ENCODE peak calls at places on chromosomes 5 and 9, in eight cellular contexts. W is activated CD8-positive, alpha-beta memory T cell treated with anti-CD3 and anti-CD28 coated beads for 24 hours; C is fibroblast of the conjunctiva; M is NCI-H510A treated with DMSO at 0.1 percent for 48 hours; X is upper lobe of right lung; Y is posterior cingulate gyrus; T is fibroblast of lung; S is astrocyte. P is an unnamed sample.

GRCh38 chr5:159971931-159972461 is 36.9 kb upstream of the TTC1 start:
- DNase-seq in W (no peak), C (no peak), M (no peak), X (peak; percentile 71), Y (no peak), T (peak; percentile 28), S (no peak), P (no peak)

GRCh38 chr9:37897665-37898064 is 6.3 kb downstream of the SLC25A51 start:
- DNase-seq in W (no peak), C (no peak), M (no peak), X (no peak), Y (no peak), T (peak; percentile 47), S (peak; percentile 33), P (no peak)

GRCh38 chr5:60830581-60831127 is 13.4 kb downstream of the ELOVL7 start:
- DNase-seq in W (no peak), C (no peak), M (no peak), X (no peak), Y (no peak), T (no peak), S (no peak), P (no peak)

GRCh38 chr5:98585661-98586310 is 187.7 kb upstream of the RGMB start:
- DNase-seq in W (no peak), C (no peak), M (no peak), X (no peak), Y (no peak), T (peak; percentile 85), S (peak; percentile 84), P (no peak)

GRCh38 chr9:83560169-83560826 is 22.1 kb upstream of the FRMD3 start:
- DNase-seq in W (no peak), C (no peak), M (no peak), X (no peak), Y (no peak), T (no peak), S (no peak), P (no peak)

GRCh38 chr9:38707885-38708640 is 11.9 kb downstream of the FAM240B start:
- DNase-seq in W (no peak), C (no peak), M (peak; percentile 5), X (no peak), Y (no peak), T (no peak), S (no peak), P (no peak)

GRCh38 chr9:17477816-17478215 is 101.0 kb upstream of the SH3GL2 start:
- DNase-seq in W (no peak), C (no peak), M (no peak), X (no peak), Y (no peak), T (no peak), S (no peak), P (no peak)

GRCh38 chr5:6567835-6568234 is 65.0 kb downstream of the NSUN2 start:
- DNase-seq in W (peak; percentile 30), C (no peak), M (no peak), X (no peak), Y (no peak), T (no peak), S (no peak), P (no peak)

GRCh38 chr9:137506702-137507171 is 43.5 kb downstream of the PNPLA7 start:
- DNase-seq in W (no peak), C (no peak), M (no peak), X (no peak), Y (no peak), T (peak; percentile 57), S (peak; percentile 49), P (no peak)

GRCh38 chr9:109887079-109887478 is 107.1 kb downstream of the PALM2AKAP2 start:
- DNase-seq in W (no peak), C (peak; percentile 76), M (no peak), X (no peak), Y (no peak), T (peak; percentile 85), S (peak; percentile 81), P (peak; percentile 68)

GRCh38 chr5:50697739-50698138 is 31.3 kb downstream of the PARP8 start:
- DNase-seq in W (no peak), C (no peak), M (no peak), X (no peak), Y (no peak), T (no peak), S (no peak), P (no peak)

GRCh38 chr5:150066901-150067396 is 19.4 kb downstream of the CSF1R start:
- DNase-seq in W (no peak), C (peak; percentile 6), M (no peak), X (no peak), Y (no peak), T (peak; percentile 72), S (peak; percentile 65), P (peak; percentile 52)

GRCh38 chr9:128657344-128657704 is 677 bp upstream of the DYNC2I2 start:
- DNase-seq in W (no peak), C (no peak), M (no peak), X (no peak), Y (no peak), T (no peak), S (no peak), P (no peak)

GRCh38 chr5:40318378-40318777 is 361.3 kb upstream of the PTGER4 start:
- DNase-seq in W (no peak), C (no peak), M (no peak), X (no peak), Y (no peak), T (no peak), S (no peak), P (no peak)

GRCh38 chr5:135648109-135648508 is 69.3 kb upstream of the CXCL14 start:
- DNase-seq in W (no peak), C (no peak), M (no peak), X (no peak), Y (no peak), T (no peak), S (no peak), P (no peak)

GRCh38 chr5:108749130-108749861 is 1.6 kb downstream of the FER start:
- DNase-seq in W (no peak), C (no peak), M (no peak), X (no peak), Y (peak; percentile 45), T (peak; percentile 30), S (peak; percentile 3), P (no peak)

GRCh38 chr9:111866976-111867375 is 29.6 kb upstream of the UGCG start:
- DNase-seq in W (no peak), C (no peak), M (no peak), X (no peak), Y (no peak), T (peak; percentile 86), S (peak; percentile 84), P (peak; percentile 34)

GRCh38 chr5:68406767-68407232 is 191.2 kb downstream of the PIK3R1 start:
- DNase-seq in W (no peak), C (no peak), M (peak; percentile 31), X (no peak), Y (no peak), T (no peak), S (no peak), P (no peak)

GRCh38 chr5:156595132-156595787 is 254.8 kb upstream of the PPP1R2B start:
- DNase-seq in W (no peak), C (no peak), M (no peak), X (no peak), Y (no peak), T (peak; percentile 42), S (peak; percentile 33), P (no peak)

GRCh38 chr5:125409496-125410351 is 663.3 kb upstream of the ZNF608 start:
- DNase-seq in W (no peak), C (peak; percentile 34), M (peak; percentile 40), X (no peak), Y (no peak), T (peak; percentile 68), S (peak; percentile 63), P (no peak)

GRCh38 chr5:171862624-171863023 is 77.0 kb downstream of the SMIM23 start:
- DNase-seq in W (no peak), C (no peak), M (no peak), X (no peak), Y (no peak), T (no peak), S (no peak), P (no peak)

GRCh38 chr9:127554966-127555829 is 56.9 kb upstream of the STXBP1 start:
- DNase-seq in W (no peak), C (no peak), M (no peak), X (no peak), Y (no peak), T (no peak), S (no peak), P (no peak)

GRCh38 chr9:137070906-137071275 is 534 bp upstream of the SAPCD2 start:
- DNase-seq in W (no peak), C (no peak), M (no peak), X (no peak), Y (peak; percentile 77), T (no peak), S (no peak), P (no peak)

GRCh38 chr5:106140101-106140500 is 1530.6 kb downstream of the EFNA5 start:
- DNase-seq in W (no peak), C (no peak), M (no peak), X (no peak), Y (no peak), T (peak; percentile 42), S (peak; percentile 36), P (peak; percentile 51)

GRCh38 chr5:34500236-34500836 is 155.8 kb upstream of the RAI14 start:
- DNase-seq in W (no peak), C (no peak), M (no peak), X (no peak), Y (no peak), T (no peak), S (no peak), P (peak; percentile 61)

GRCh38 chr9:110126986-110127864 is 80.7 kb downstream of the C9orf152 start:
- DNase-seq in W (no peak), C (no peak), M (no peak), X (no peak), Y (no peak), T (peak; percentile 58), S (peak; percentile 55), P (peak; percentile 96)

GRCh38 chr9:133943036-133943780 is 48.9 kb downstream of the VAV2 start:
- DNase-seq in W (no peak), C (no peak), M (no peak), X (peak; percentile 49), Y (peak; percentile 20), T (no peak), S (no peak), P (no peak)

GRCh38 chr9:93188426-93189368 is 4.8 kb downstream of the WNK2 start:
- DNase-seq in W (no peak), C (no peak), M (no peak), X (no peak), Y (no peak), T (no peak), S (no peak), P (no peak)

GRCh38 chr9:89116064-89116817 is 62.4 kb downstream of the SHC3 start:
- DNase-seq in W (no peak), C (no peak), M (no peak), X (no peak), Y (no peak), T (peak; percentile 81), S (peak; percentile 83), P (peak; percentile 54)

GRCh38 chr5:148261221-148261620 is 7.4 kb upstream of the SPINK13 start:
- DNase-seq in W (no peak), C (no peak), M (no peak), X (no peak), Y (no peak), T (no peak), S (no peak), P (no peak)

GRCh38 chr9:95055851-95056551 is 261.5 kb downstream of the FANCC start:
- DNase-seq in W (no peak), C (peak; percentile 31), M (peak; percentile 8), X (no peak), Y (no peak), T (peak; percentile 76), S (peak; percentile 66), P (peak; percentile 50)

GRCh38 chr9:16191691-16192402 is 639.0 kb downstream of the CCDC171 start:
- DNase-seq in W (peak; percentile 70), C (peak; percentile 62), M (no peak), X (peak; percentile 87), Y (peak; percentile 38), T (peak; percentile 97), S (peak; percentile 96), P (peak; percentile 96)

P was measured in fibroblast of the aortic adventitia.